ENCODE peak calls at places on chromosome 7, in seven cellular contexts. O is CD8-positive, alpha-beta T cell; N is brain microvascular endothelial cell; H is OCI-LY7; V is choroid plexus epithelial cell; A is adrenal gland; J is fibroblast of pulmonary artery. U is an unnamed sample.

GRCh38 chr7:37901890-37902524 is 14.6 kb downstream of the SFRP4 start:
- DNase-seq in O (no peak), N (peak; percentile 75), H (no peak), V (peak; percentile 74), A (no peak), J (peak; percentile 65), U (peak; percentile 74)

GRCh38 chr7:143325215-143325614 is 9.3 kb downstream of the CLCN1 start:
- DNase-seq in O (no peak), N (no peak), H (peak; percentile 22), V (no peak), A (no peak), J (no peak), U (no peak)

GRCh38 chr7:88347098-88347497 is 40.4 kb upstream of the STEAP4 start:
- DNase-seq in O (no peak), N (no peak), H (no peak), V (no peak), A (no peak), J (no peak), U (no peak)

GRCh38 chr7:47497367-47498096 is 84.4 kb downstream of the TNS3 start:
- DNase-seq in O (no peak), N (no peak), H (peak; percentile 87), V (peak; percentile 47), A (no peak), J (no peak), U (no peak)

GRCh38 chr7:82443801-82444219 is 233 bp upstream of the CACNA2D1 start:
- DNase-seq in O (peak; percentile 4), N (peak; percentile 89), H (no peak), V (peak; percentile 94), A (peak; percentile 83), J (peak; percentile 94), U (peak; percentile 87)

GRCh38 chr7:116548506-116548905 is 23.7 kb downstream of the CAV1 start:
- DNase-seq in O (no peak), N (no peak), H (no peak), V (no peak), A (no peak), J (no peak), U (no peak)

GRCh38 chr7:116443101-116443523 is 56.4 kb upstream of the CAV2 start:
- DNase-seq in O (no peak), N (peak; percentile 79), H (no peak), V (peak; percentile 90), A (no peak), J (peak; percentile 96), U (peak; percentile 94)

GRCh38 chr7:134643131-134643530 is 3.5 kb upstream of the BPGM start:
- DNase-seq in O (no peak), N (no peak), H (no peak), V (no peak), A (no peak), J (no peak), U (no peak)

GRCh38 chr7:42380411-42380810 is 143.4 kb upstream of the GLI3 start:
- DNase-seq in O (no peak), N (no peak), H (no peak), V (peak; percentile 21), A (no peak), J (peak; percentile 38), U (peak; percentile 34)

GRCh38 chr7:103690576-103690975 is 244.6 kb upstream of the SLC26A5 start:
- DNase-seq in O (no peak), N (no peak), H (no peak), V (no peak), A (no peak), J (no peak), U (no peak)

GRCh38 chr7:129188372-129188891 is at the start of gene SMO:
- DNase-seq in O (peak; percentile 10), N (no peak), H (no peak), V (peak; percentile 41), A (peak; percentile 43), J (peak; percentile 45), U (peak; percentile 46)

GRCh38 chr7:40799493-40800406 is 664.9 kb downstream of the SUGCT start:
- DNase-seq in O (no peak), N (no peak), H (no peak), V (no peak), A (no peak), J (no peak), U (no peak)

GRCh38 chr7:45001138-45001694 is 1.2 kb downstream of the CCM2 start:
- DNase-seq in O (peak; percentile 66), N (no peak), H (peak; percentile 96), V (no peak), A (no peak), J (no peak), U (no peak)

GRCh38 chr7:47635091-47636090 is 53.5 kb upstream of the TNS3 start:
- DNase-seq in O (no peak), N (no peak), H (no peak), V (no peak), A (no peak), J (no peak), U (no peak)

GRCh38 chr7:81662531-81662930 is 107.3 kb downstream of the HGF start:
- DNase-seq in O (no peak), N (no peak), H (no peak), V (peak; percentile 50), A (no peak), J (no peak), U (no peak)

GRCh38 chr7:102943425-102944169 is 30.8 kb downstream of the LRRC17 start:
- DNase-seq in O (no peak), N (no peak), H (no peak), V (no peak), A (no peak), J (no peak), U (no peak)

GRCh38 chr7:76428868-76429805 is 4.4 kb downstream of the ZP3 start:
- DNase-seq in O (no peak), N (peak; percentile 18), H (no peak), V (peak; percentile 37), A (no peak), J (peak; percentile 40), U (peak; percentile 16)

GRCh38 chr7:39623312-39624201 is at the start of gene RALA:
- DNase-seq in O (peak; percentile 88), N (peak; percentile 91), H (peak; percentile 87), V (peak; percentile 96), A (peak; percentile 93), J (peak; percentile 97), U (peak; percentile 97)

GRCh38 chr7:106841896-106842390 is 23.1 kb upstream of the PIK3CG start:
- DNase-seq in O (no peak), N (no peak), H (no peak), V (no peak), A (no peak), J (no peak), U (no peak)

GRCh38 chr7:94477878-94478277 is 31.7 kb upstream of the CASD1 start:
- DNase-seq in O (no peak), N (no peak), H (no peak), V (no peak), A (no peak), J (no peak), U (no peak)

GRCh38 chr7:96303105-96303685 is 18.7 kb downstream of the SLC25A13 start:
- DNase-seq in O (no peak), N (peak; percentile 94), H (no peak), V (peak; percentile 89), A (no peak), J (peak; percentile 29), U (peak; percentile 62)

GRCh38 chr7:121994625-121995410 is 121.9 kb downstream of the PTPRZ1 start:
- DNase-seq in O (peak; percentile 10), N (peak; percentile 76), H (peak; percentile 60), V (peak; percentile 93), A (peak; percentile 49), J (peak; percentile 91), U (peak; percentile 84)

GRCh38 chr7:47392241-47392759 is 189.6 kb downstream of the TNS3 start:
- DNase-seq in O (no peak), N (peak; percentile 14), H (no peak), V (peak; percentile 76), A (peak; percentile 68), J (peak; percentile 88), U (peak; percentile 98)

GRCh38 chr7:32178731-32179366 is 108.6 kb upstream of the PDE1C start:
- DNase-seq in O (no peak), N (no peak), H (no peak), V (no peak), A (no peak), J (no peak), U (no peak)

GRCh38 chr7:127107601-127108007 is 145.1 kb downstream of the GRM8 start:
- DNase-seq in O (peak; percentile 25), N (peak; percentile 39), H (peak; percentile 58), V (peak; percentile 63), A (peak; percentile 58), J (peak; percentile 64), U (peak; percentile 43)

GRCh38 chr7:46152671-46153070 is 231.6 kb upstream of the IGFBP3 start:
- DNase-seq in O (no peak), N (no peak), H (peak; percentile 1), V (no peak), A (no peak), J (no peak), U (no peak)
- TF ChIP-seq CTCF in O (no peak), N (peak; percentile 38), H (peak; percentile 23), V (peak; percentile 35), A (no peak), J (no peak), U (no peak)

GRCh38 chr7:108143658-108144420 is 13.7 kb upstream of the LAMB4 start:
- DNase-seq in O (no peak), N (no peak), H (no peak), V (no peak), A (no peak), J (no peak), U (no peak)
- H3K4me3 ChIP-seq in O (no peak overlapping the region), N (no peak overlapping the region), H (no peak overlapping the region), V (no peak overlapping the region), A (no peak overlapping the region), J (no peak overlapping the region), U (no peak overlapping the region)

GRCh38 chr7:49635800-49636199 is 137.6 kb upstream of the VWC2 start:
- DNase-seq in O (no peak), N (no peak), H (peak; percentile 29), V (no peak), A (no peak), J (no peak), U (no peak)
- TF ChIP-seq CTCF in O (no peak), N (no peak), H (peak; percentile 62), V (no peak), A (no peak), J (no peak), U (no peak)

GRCh38 chr7:79452495-79453265 is 787 bp downstream of the MAGI2 start:
- DNase-seq in O (no peak), N (peak; percentile 3), H (no peak), V (peak; percentile 36), A (peak; percentile 44), J (peak; percentile 56), U (no peak)

GRCh38 chr7:79452032-79452494 is 1.4 kb downstream of the MAGI2 start:
- DNase-seq in O (peak; percentile 36), N (peak; percentile 71), H (no peak), V (peak; percentile 89), A (peak; percentile 92), J (peak; percentile 93), U (peak; percentile 77)

GRCh38 chr7:79453266-79453557 is 255 bp downstream of the MAGI2 start:
- DNase-seq in O (no peak), N (no peak), H (no peak), V (no peak), A (no peak), J (no peak), U (no peak)

GRCh38 chr7:79453558-79454324 is at the start of gene MAGI2:
- DNase-seq in O (peak; percentile 14), N (peak; percentile 84), H (no peak), V (peak; percentile 91), A (peak; percentile 92), J (peak; percentile 90), U (peak; percentile 83)

DNA sequence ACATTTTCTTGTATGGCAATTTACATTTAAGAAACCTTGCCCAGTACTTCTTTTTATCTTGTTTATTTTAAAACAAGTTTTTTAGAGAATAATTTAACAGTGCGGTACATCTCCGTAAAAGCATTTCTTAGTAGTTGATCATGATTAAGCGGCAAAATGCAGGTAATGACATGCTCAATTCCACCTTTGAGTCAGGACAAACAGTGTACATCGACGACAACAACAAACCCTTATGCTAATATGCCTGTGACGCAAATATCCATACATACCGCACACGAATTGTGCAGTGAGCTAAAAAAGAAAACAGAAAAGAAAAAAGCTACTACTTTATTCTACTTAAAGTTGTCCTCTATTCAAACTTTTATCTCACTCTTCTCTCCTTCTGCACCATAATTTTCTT is 1.9 kb downstream of the MAGI2 start:
- DNase-seq in O (no peak), N (no peak), H (no peak), V (no peak), A (no peak), J (no peak), U (no peak)
- H3K4me3 ChIP-seq in O (peak overlapping the region; percentile 63), N (peak overlapping the region; percentile 81), H (no peak overlapping the region), V (peak overlapping the region; percentile 88), A (no peak overlapping the region), J (peak overlapping the region; percentile 77), U (peak overlapping the region; percentile 72)